ENCODE peak calls at places on chromosomes 6 and 20, in ten cellular contexts. V is GDM1; Z is pancreas; U is stimulated activated CD8-positive, alpha-beta memory T cell treated with anti-CD3 and anti-CD28 coated beads, Interleukin-2, amount 100 ng/mL, for 1 hour; A is left ventricle myocardium inferior; O is endothelial cell; Q is ureter; B is A549; R is CD8-positive, alpha-beta memory T cell; N is GM23248. P is an unnamed sample.

GRCh38 chr6:28597217-28597835 is 71.6 kb downstream of the GPX5 start:
- DNase-seq in V (peak), Z (no peak), U (no peak), A (no peak), O (peak), Q (no peak), B (peak), R (no peak), N (peak), P (no peak)

GRCh38 chr6:157981395-157982296 is at the start of gene SYNJ2:
- DNase-seq in V (peak), Z (peak), U (peak), A (peak), O (peak), Q (peak), B (peak), R (peak), N (peak), P (no peak)

GRCh38 chr6:31597006-31597405 is 4.2 kb upstream of the NCR3 start:
- DNase-seq in V (peak), Z (no peak), U (no peak), A (no peak), O (no peak), Q (no peak), B (peak), R (no peak), N (peak), P (no peak)

GRCh38 chr6:37242429-37243052 is 15.0 kb upstream of the TBC1D22B start:
- DNase-seq in V (no peak), Z (no peak), U (no peak), A (no peak), O (no peak), Q (no peak), B (peak), R (no peak), N (peak), P (no peak)

GRCh38 chr20:33006776-33007375 is 628 bp upstream of the BPIFB2 start:
- DNase-seq in V (no peak), Z (no peak), U (no peak), A (no peak), O (no peak), Q (no peak), B (no peak), R (no peak), N (no peak), P (no peak)

GRCh38 chr20:64242797-64243475 is 12.6 kb upstream of the PCMTD2 start:
- DNase-seq in V (no peak), Z (no peak), U (no peak), A (no peak), O (no peak), Q (no peak), B (no peak), R (no peak), N (no peak), P (no peak)

GRCh38 chr6:29465279-29465678 is 8.3 kb downstream of the OR2H1 start:
- DNase-seq in V (no peak), Z (no peak), U (no peak), A (no peak), O (no peak), Q (no peak), B (no peak), R (no peak), N (no peak), P (no peak)

GRCh38 chr6:20200761-20201160 is 11.5 kb downstream of the MBOAT1 start:
- DNase-seq in V (no peak), Z (peak), U (no peak), A (no peak), O (no peak), Q (no peak), B (no peak), R (no peak), N (no peak), P (no peak)

GRCh38 chr20:9147553-9148024 is 78.7 kb downstream of the PLCB4 start:
- DNase-seq in V (no peak), Z (no peak), U (no peak), A (no peak), O (no peak), Q (no peak), B (peak), R (no peak), N (peak), P (no peak)

GRCh38 chr6:152161501-152161900 is 354.0 kb downstream of the ESR1 start:
- DNase-seq in V (no peak), Z (no peak), U (no peak), A (no peak), O (no peak), Q (no peak), B (no peak), R (no peak), N (peak), P (no peak)

GRCh38 chr6:167668754-167669552 is 157.8 kb upstream of the AFDN start:
- DNase-seq in V (no peak), Z (no peak), U (no peak), A (no peak), O (no peak), Q (no peak), B (no peak), R (no peak), N (no peak), P (no peak)

GRCh38 chr6:90127589-90127988 is 169.1 kb downstream of the BACH2 start:
- DNase-seq in V (no peak), Z (no peak), U (no peak), A (no peak), O (no peak), Q (no peak), B (no peak), R (no peak), N (no peak), P (no peak)

GRCh38 chr20:48826883-48827771 is 672 bp downstream of the PREX1 start:
- DNase-seq in V (no peak), Z (no peak), U (no peak), A (no peak), O (peak), Q (no peak), B (no peak), R (peak), N (peak), P (no peak)

GRCh38 chr6:148508401-148509151 is 165.9 kb downstream of the SASH1 start:
- DNase-seq in V (no peak), Z (no peak), U (no peak), A (no peak), O (no peak), Q (no peak), B (no peak), R (no peak), N (peak), P (no peak)

GRCh38 chr6:43630980-43631619 is 2.0 kb upstream of the GTPBP2 start:
- DNase-seq in V (no peak), Z (no peak), U (no peak), A (no peak), O (no peak), Q (no peak), B (no peak), R (no peak), N (no peak), P (no peak)

GRCh38 chr6:132708771-132709170 is 5.1 kb downstream of the VNN1 start:
- DNase-seq in V (no peak), Z (no peak), U (no peak), A (no peak), O (no peak), Q (no peak), B (no peak), R (no peak), N (no peak), P (no peak)

GRCh38 chr6:109740787-109741186 is 49.7 kb downstream of the FIG4 start:
- DNase-seq in V (no peak), Z (no peak), U (no peak), A (no peak), O (no peak), Q (no peak), B (no peak), R (no peak), N (no peak), P (no peak)

GRCh38 chr20:58634818-58635665 is 16.0 kb upstream of the STX16 start:
- DNase-seq in V (no peak), Z (no peak), U (no peak), A (no peak), O (no peak), Q (no peak), B (no peak), R (no peak), N (no peak), P (no peak)

GRCh38 chr20:48393311-48393685 is 434.5 kb downstream of the PREX1 start:
- DNase-seq in V (no peak), Z (no peak), U (no peak), A (no peak), O (no peak), Q (no peak), B (no peak), R (no peak), N (no peak), P (no peak)

GRCh38 chr6:108650781-108651180 is 90.1 kb downstream of the FOXO3 start:
- DNase-seq in V (no peak), Z (no peak), U (no peak), A (no peak), O (no peak), Q (no peak), B (no peak), R (no peak), N (peak), P (no peak)

GRCh38 chr6:38713812-38714211 is 1.3 kb upstream of the DNAH8 start:
- DNase-seq in V (peak), Z (no peak), U (peak), A (no peak), O (no peak), Q (peak), B (no peak), R (peak), N (no peak), P (no peak)

GRCh38 chr6:88575536-88575935 is 387.9 kb downstream of the RNGTT start:
- DNase-seq in V (no peak), Z (no peak), U (no peak), A (no peak), O (no peak), Q (no peak), B (no peak), R (no peak), N (no peak), P (no peak)

GRCh38 chr6:40999498-41000070 is 39.4 kb downstream of the UNC5CL start:
- DNase-seq in V (peak), Z (peak), U (no peak), A (peak), O (peak), Q (peak), B (peak), R (no peak), N (peak), P (no peak)

GRCh38 chr20:8940311-8940710 is 128.6 kb upstream of the PLCB4 start:
- DNase-seq in V (no peak), Z (no peak), U (no peak), A (no peak), O (no peak), Q (no peak), B (no peak), R (no peak), N (no peak), P (no peak)

P was measured in cortex of kidney.